ENCODE peak calls at places on chromosome 7, in seven cellular contexts. Q, Y, M, U, E, H and O are unnamed samples.

GRCh38 chr7:991729-992444 is 8.9 kb downstream of the CYP2W1 start:
- DNase-seq in Q (no peak), E (no peak), U (no peak), Y (no peak), M (no peak), H (no peak), O (no peak)

GRCh38 chr7:100752994-100753393 is 19.6 kb downstream of the ZAN start:
- DNase-seq in M (no peak), Y (no peak), H (no peak), Q (no peak), U (no peak), E (no peak), O (no peak)

GRCh38 chr7:74449809-74450397 is 3.8 kb upstream of the GTF2IRD1 start:
- DNase-seq in H (peak; percentile 48), U (peak; percentile 51), M (no peak), Q (peak; percentile 66), Y (peak; percentile 66), E (peak; percentile 68), O (peak; percentile 83)

GRCh38 chr7:2870471-2870941 is 26.4 kb upstream of the GNA12 start:
- DNase-seq in U (peak; percentile 71), M (peak; percentile 78), Q (peak; percentile 61), E (peak; percentile 63), Y (peak; percentile 86), H (peak; percentile 39), O (peak; percentile 67)

GRCh38 chr7:136957391-136957790 is 88.9 kb downstream of the CHRM2 start:
- DNase-seq in M (no peak), Q (no peak), U (no peak), Y (no peak), H (no peak), E (no peak), O (no peak)

GRCh38 chr7:30502470-30503251 is 2.0 kb downstream of the GGCT start:
- DNase-seq in U (no peak), Y (no peak), Q (no peak), H (no peak), E (no peak), M (no peak), O (no peak)

GRCh38 chr7:155728116-155728515 is 83.7 kb downstream of the RBM33 start:
- DNase-seq in M (no peak), H (no peak), Q (peak; percentile 61), E (peak; percentile 43), Y (no peak), U (no peak), O (no peak)

GRCh38 chr7:102917436-102918353 is 4.9 kb downstream of the LRRC17 start:
- DNase-seq in E (no peak), U (no peak), M (no peak), H (peak; percentile 16), Q (no peak), Y (no peak), O (no peak)

GRCh38 chr7:154837622-154838021 is 165.3 kb downstream of the PAXIP1 start:
- DNase-seq in M (no peak), Y (no peak), H (no peak), Q (no peak), E (no peak), U (no peak), O (no peak)

GRCh38 chr7:116340201-116340847 is 130.0 kb downstream of the TES start:
- DNase-seq in Y (no peak), E (no peak), M (no peak), H (no peak), U (no peak), Q (no peak), O (no peak)

GRCh38 chr7:38863609-38864291 is 45.2 kb downstream of the VPS41 start:
- DNase-seq in H (peak; percentile 85), M (no peak), E (peak; percentile 33), Q (no peak), U (no peak), Y (no peak), O (no peak)

GRCh38 chr7:1950623-1951523 is 280.8 kb downstream of the ELFN1 start:
- DNase-seq in Y (no peak), Q (no peak), H (no peak), M (no peak), E (no peak), U (peak; percentile 46), O (peak; percentile 50)

GRCh38 chr7:67724435-67724834 is 727.8 kb downstream of the TYW1 start:
- DNase-seq in Y (no peak), M (no peak), E (no peak), Q (no peak), U (no peak), H (no peak), O (no peak)

GRCh38 chr7:43697690-43698089 is 31.6 kb downstream of the COA1 start:
- DNase-seq in Y (no peak), Q (no peak), E (no peak), U (no peak), H (no peak), M (no peak), O (no peak)

GRCh38 chr7:51255536-51256243 is 60.9 kb downstream of the COBL start:
- DNase-seq in Q (no peak), Y (no peak), U (no peak), H (peak; percentile 46), M (no peak), E (no peak), O (no peak)

GRCh38 chr7:147419001-147419400 is 1171.6 kb upstream of the C7orf33 start:
- DNase-seq in E (no peak), Y (no peak), M (no peak), H (no peak), U (no peak), Q (no peak), O (no peak)

GRCh38 chr7:117386125-117386709 is 41.1 kb downstream of the ASZ1 start:
- DNase-seq in Q (no peak), M (no peak), Y (no peak), U (no peak), E (no peak), H (no peak), O (no peak)

GRCh38 chr7:142696456-142697179 is 52.7 kb upstream of the PRSS1 start:
- DNase-seq in U (no peak), Y (no peak), H (no peak), M (no peak), Q (no peak), E (no peak), O (no peak)

GRCh38 chr7:112481833-112482669 is 1.3 kb downstream of the LSMEM1 start:
- DNase-seq in H (peak; percentile 50), Q (no peak), M (no peak), E (no peak), U (peak; percentile 74), Y (no peak), O (no peak)

GRCh38 chr7:131462059-131462458 is 94.4 kb downstream of the PODXL start:
- DNase-seq in Q (no peak), Y (no peak), H (no peak), U (no peak), M (no peak), E (no peak), O (no peak)

GRCh38 chr7:88312061-88312663 is 5.5 kb upstream of the STEAP4 start:
- DNase-seq in M (no peak), Y (no peak), Q (peak; percentile 38), H (no peak), U (peak; percentile 80), E (peak; percentile 27), O (peak; percentile 34)

GRCh38 chr7:157558516-157558874 is 221.7 kb downstream of the DNAJB6 start:
- DNase-seq in H (no peak), Q (no peak), E (no peak), Y (no peak), U (peak; percentile 12), M (peak; percentile 38), O (no peak)

GRCh38 chr7:157558875-157559595 is 222.2 kb downstream of the DNAJB6 start:
- DNase-seq in H (no peak), U (peak; percentile 14), Y (no peak), E (no peak), M (peak; percentile 45), Q (no peak), O (no peak)

GRCh38 chr7:157560710-157561522 is 224.1 kb downstream of the DNAJB6 start:
- DNase-seq in M (no peak), E (no peak), H (no peak), U (no peak), Y (no peak), Q (no peak), O (no peak)

GRCh38 chr7:157560258-157560654 is 223.5 kb downstream of the DNAJB6 start:
- DNase-seq in M (peak; percentile 61), Y (no peak), Q (no peak), U (no peak), H (no peak), E (no peak), O (no peak)

DNA sequence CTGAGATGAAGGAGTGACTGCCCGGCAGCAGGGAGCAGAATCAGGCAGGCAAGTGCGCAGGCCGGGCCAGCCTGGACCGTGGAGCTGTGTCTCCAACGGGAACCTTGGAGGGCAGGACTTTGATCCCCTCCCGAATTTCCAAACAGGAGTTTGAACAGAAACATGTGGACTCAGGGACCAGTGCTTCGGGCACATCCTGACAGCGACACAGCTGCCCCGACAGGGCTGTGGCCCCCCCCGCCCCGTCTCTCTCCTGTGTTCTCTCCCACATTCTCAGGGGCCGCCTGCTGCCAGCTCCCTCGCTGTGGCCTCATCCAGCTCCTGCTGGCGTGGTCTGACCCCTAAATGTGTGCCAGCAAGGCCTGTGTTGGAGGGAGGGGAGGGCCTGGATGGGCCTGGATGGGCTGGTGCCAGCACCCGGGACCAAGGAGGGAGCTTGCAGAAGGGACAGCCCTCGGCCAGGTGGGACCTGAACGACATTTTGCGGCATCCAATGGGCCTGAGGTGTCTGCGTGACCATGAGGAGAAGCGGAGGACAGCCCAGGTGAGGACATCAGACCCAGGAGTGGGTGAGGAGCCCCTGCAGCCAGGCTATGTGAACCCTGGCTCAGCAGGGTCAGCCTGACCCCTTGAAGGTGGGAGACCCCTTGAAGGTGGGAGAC is 222.9 kb downstream of the DNAJB6 start:
- DNase-seq in Q (no peak), U (peak; percentile 10), H (no peak), Y (no peak), E (no peak), M (peak; percentile 52), O (no peak)
- H3K9me3 ChIP-seq in Q (no peaks in the 10 kb centered on the region), U (no peaks in the 10 kb centered on the region), H (no peaks in the 10 kb centered on the region), Y (no peaks in the 10 kb centered on the region), E (no peaks in the 10 kb centered on the region), M (no peaks in the 10 kb centered on the region), O (no peaks in the 10 kb centered on the region)

GRCh38 chr7:12686894-12687212 is 580 bp upstream of the ARL4A start:
- DNase-seq in Y (no peak), H (no peak), Q (no peak), U (no peak), M (no peak), E (no peak), O (no peak)
- TF ChIP-seq CTCF in Y (no peak), H (no peak), Q (no peak), U (no peak), M (no peak), E (peak; percentile 44), O (no peak)

GRCh38 chr7:157688439-157689268 is 351.9 kb downstream of the DNAJB6 start:
- DNase-seq in M (peak; percentile 59), E (no peak), Q (no peak), H (no peak), Y (no peak), U (no peak), O (no peak)
- H3K9me3 ChIP-seq in M (no peaks in the 10 kb centered on the region), E (no peaks in the 10 kb centered on the region), Q (peaks cover 13% of the 10 kb centered on the region), H (no peaks in the 10 kb centered on the region), Y (no peaks in the 10 kb centered on the region), U (no peaks in the 10 kb centered on the region), O (no peaks in the 10 kb centered on the region)

DNA sequence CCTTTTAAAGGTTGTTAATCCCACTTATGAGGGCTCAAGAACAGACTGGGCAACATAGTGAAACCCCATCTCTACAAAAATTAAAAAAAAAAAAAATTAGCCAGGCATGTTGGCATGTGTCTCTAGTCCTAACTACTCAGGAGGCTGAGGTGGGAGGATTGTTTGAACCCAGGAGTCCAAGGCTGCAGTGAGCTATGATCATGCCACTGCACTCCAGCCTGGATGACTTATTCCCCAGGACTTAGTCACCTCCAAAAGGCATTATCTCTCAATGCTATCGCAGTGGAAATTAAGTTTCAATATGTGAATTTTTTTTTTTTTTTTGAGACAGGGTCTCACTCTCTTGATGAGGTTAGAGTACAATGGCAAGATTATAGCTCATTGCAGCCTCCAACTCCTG is 61.2 kb upstream of the TRIM24 start:
- DNase-seq in U (no peak), Y (no peak), H (no peak), M (no peak), E (no peak), Q (no peak), O (no peak)
- TF ChIP-seq CTCF in U (no peak), Y (no peak), H (no peak), M (no peak), E (no peak), Q (no peak), O (no peak)